ENCODE peak calls at places on chromosome 13, in six cellular contexts. T, Y, L, I, P and S are unnamed samples.

GRCh38 chr13:84400711-84401110 is 518.4 kb upstream of the SLITRK1 start:
- DNase-seq in T (peak; percentile 59), Y (no peak), L (no peak), I (no peak), P (peak; percentile 57), S (peak; percentile 88)

GRCh38 chr13:32969516-32969941 is 46.7 kb upstream of the KL start:
- DNase-seq in T (peak; percentile 75), Y (no peak), L (no peak), I (no peak), P (peak; percentile 33), S (peak; percentile 97)

GRCh38 chr13:81442904-81443303 is 1102.0 kb upstream of the SPRY2 start:
- DNase-seq in T (no peak), Y (no peak), L (no peak), I (no peak), P (no peak), S (no peak)

GRCh38 chr13:24128112-24128511 is 32.4 kb upstream of the SPATA13 start:
- DNase-seq in T (no peak), Y (no peak), L (no peak), I (no peak), P (no peak), S (no peak)

GRCh38 chr13:65470781-65471180 is 1759.4 kb downstream of the PCDH9 start:
- DNase-seq in T (peak; percentile 59), Y (no peak), L (no peak), I (no peak), P (no peak), S (no peak)

GRCh38 chr13:23579886-23580706 is 9.9 kb downstream of the TNFRSF19 start:
- DNase-seq in T (peak; percentile 52), Y (no peak), L (peak; percentile 58), I (no peak), P (no peak), S (no peak)

GRCh38 chr13:112986470-112986869 is 17.5 kb downstream of the MCF2L start:
- DNase-seq in T (no peak), Y (no peak), L (no peak), I (no peak), P (no peak), S (no peak)

GRCh38 chr13:37667631-37668161 is 69.1 kb upstream of the POSTN start:
- DNase-seq in T (peak; percentile 14), Y (no peak), L (no peak), I (no peak), P (no peak), S (no peak)